ENCODE peak calls at places on chromosomes 3 and 15, in four cellular contexts. I, P, N and R are unnamed samples.

GRCh38 chr3:35305406-35305805 is 333.9 kb upstream of the ARPP21 start:
- DNase-seq in I (no peak), P (no peak), N (no peak), R (no peak)

GRCh38 chr3:54322354-54322753 is 200.0 kb downstream of the CACNA2D3 start:
- DNase-seq in I (no peak), P (no peak), N (no peak), R (no peak)

GRCh38 chr3:45753095-45753494 is 43.2 kb downstream of the SLC6A20 start:
- DNase-seq in I (no peak), P (no peak), N (no peak), R (no peak)

GRCh38 chr15:60548101-60548500 is 69.2 kb upstream of the ICE2 start:
- DNase-seq in I (no peak), P (no peak), N (no peak), R (no peak)

GRCh38 chr3:31263897-31264296 is 268.8 kb upstream of the STT3B start:
- DNase-seq in I (no peak), P (no peak), N (no peak), R (no peak)

GRCh38 chr3:55756976-55757375 is 269.9 kb upstream of the WNT5A start:
- DNase-seq in I (no peak), P (no peak), N (no peak), R (no peak)

GRCh38 chr3:103083848-103084631 is 649.2 kb downstream of the ZPLD1 start:
- DNase-seq in I (no peak), P (no peak), N (no peak), R (no peak)

GRCh38 chr15:38398134-38398533 is 55.8 kb upstream of the FAM98B start:
- DNase-seq in I (peak), P (peak), N (no peak), R (peak)

GRCh38 chr15:101664303-101664913 is 12.2 kb upstream of the TM2D3 start:
- DNase-seq in I (peak), P (no peak), N (no peak), R (no peak)

GRCh38 chr3:38579146-38579545 is 70.3 kb downstream of the SCN5A start:
- DNase-seq in I (peak), P (no peak), N (no peak), R (no peak)

GRCh38 chr3:52225452-52226228 is at the start of gene TLR9:
- DNase-seq in I (no peak), P (no peak), N (no peak), R (no peak)

GRCh38 chr3:171563298-171563697 is 103.1 kb upstream of the TNIK start:
- DNase-seq in I (no peak), P (no peak), N (no peak), R (no peak)

GRCh38 chr3:70824078-70824477 is 511.6 kb upstream of the MDFIC2 start:
- DNase-seq in I (peak), P (no peak), N (no peak), R (no peak)

GRCh38 chr3:148379763-148380162 is 317.9 kb upstream of the AGTR1 start:
- DNase-seq in I (peak), P (peak), N (no peak), R (peak)

GRCh38 chr3:175432338-175433025 is 573.3 kb downstream of the NAALADL2 start:
- DNase-seq in I (peak), P (no peak), N (no peak), R (no peak)

GRCh38 chr15:57667171-57667924 is 39.2 kb upstream of the POLR2M start:
- DNase-seq in I (peak), P (no peak), N (no peak), R (peak)

GRCh38 chr3:61569856-61570255 is 8.5 kb downstream of the PTPRG start:
- DNase-seq in I (no peak), P (no peak), N (no peak), R (no peak)

GRCh38 chr3:179533274-179533673 is 29.5 kb upstream of the ACTL6A start:
- DNase-seq in I (no peak), P (no peak), N (no peak), R (no peak)

GRCh38 chr3:24088782-24089181 is 143.7 kb downstream of the NR1D2 start:
- DNase-seq in I (peak), P (peak), N (no peak), R (no peak)

GRCh38 chr3:13600950-13601691 is 52.2 kb downstream of the FBLN2 start:
- DNase-seq in I (peak), P (peak), N (no peak), R (peak)

GRCh38 chr15:58401276-58401675 is 30.5 kb upstream of the LIPC start:
- DNase-seq in I (no peak), P (no peak), N (no peak), R (no peak)

GRCh38 chr15:31499236-31499952 is 172.8 kb downstream of the KLF13 start:
- DNase-seq in I (no peak), P (no peak), N (no peak), R (no peak)

GRCh38 chr3:84717894-84718293 is 240.9 kb upstream of the CADM2 start:
- DNase-seq in I (no peak), P (no peak), N (no peak), R (no peak)

GRCh38 chr15:60718661-60719069 is 239.7 kb upstream of the ICE2 start:
- DNase-seq in I (no peak), P (no peak), N (no peak), R (no peak)

GRCh38 chr15:62895905-62896316 is 146.6 kb upstream of the TPM1 start:
- DNase-seq in I (peak), P (no peak), N (no peak), R (peak)

GRCh38 chr15:64521726-64522164 is 61.4 kb downstream of the ZNF609 start:
- DNase-seq in I (peak), P (peak), N (no peak), R (no peak)

GRCh38 chr15:29105151-29105785 is 164.4 kb downstream of the NSMCE3 start:
- DNase-seq in I (no peak), P (no peak), N (no peak), R (no peak)

GRCh38 chr15:28901987-28902745 is 16.4 kb downstream of the APBA2 start:
- DNase-seq in I (no peak), P (no peak), N (no peak), R (no peak)

GRCh38 chr15:61195116-61196002 is 33.7 kb downstream of the RORA start:
- DNase-seq in I (peak), P (peak), N (no peak), R (no peak)

GRCh38 chr3:197750863-197751737 is 1.4 kb downstream of the FYTTD1 start:
- DNase-seq in I (peak), P (no peak), N (peak), R (no peak)

GRCh38 chr15:90729266-90729665 is 12.1 kb downstream of the BLM start:
- DNase-seq in I (no peak), P (no peak), N (no peak), R (no peak)

GRCh38 chr15:85750319-85750806 is 44.4 kb downstream of the KLHL25 start:
- DNase-seq in I (peak), P (no peak), N (peak), R (no peak)

GRCh38 chr3:10758304-10759037 is 57.6 kb upstream of the SLC6A11 start:
- DNase-seq in I (peak), P (peak), N (peak), R (peak)

GRCh38 chr15:52112203-52112750 is 298 bp downstream of the BCL2L10 start:
- DNase-seq in I (no peak), P (no peak), N (no peak), R (no peak)

GRCh38 chr3:57856675-57857074 is 100.6 kb downstream of the SLMAP start:
- DNase-seq in I (no peak), P (no peak), N (no peak), R (no peak)
- TF ChIP-seq CTCF in I (peak), P (no peak), N (no peak), R (no peak)

GRCh38 chr15:55589297-55589696 is 1.2 kb upstream of the PYGO1 start:
- DNase-seq in I (peak), P (no peak), N (no peak), R (no peak)

GRCh38 chr15:55588818-55589122 is 625 bp upstream of the PYGO1 start:
- DNase-seq in I (no peak), P (no peak), N (peak), R (no peak)

GRCh38 chr15:55587321-55588069 is 650 bp downstream of the PYGO1 start:
- DNase-seq in I (peak), P (no peak), N (no peak), R (no peak)

GRCh38 chr15:55586808-55587207 is 1.3 kb downstream of the PYGO1 start:
- DNase-seq in I (no peak), P (no peak), N (no peak), R (no peak)

DNA sequence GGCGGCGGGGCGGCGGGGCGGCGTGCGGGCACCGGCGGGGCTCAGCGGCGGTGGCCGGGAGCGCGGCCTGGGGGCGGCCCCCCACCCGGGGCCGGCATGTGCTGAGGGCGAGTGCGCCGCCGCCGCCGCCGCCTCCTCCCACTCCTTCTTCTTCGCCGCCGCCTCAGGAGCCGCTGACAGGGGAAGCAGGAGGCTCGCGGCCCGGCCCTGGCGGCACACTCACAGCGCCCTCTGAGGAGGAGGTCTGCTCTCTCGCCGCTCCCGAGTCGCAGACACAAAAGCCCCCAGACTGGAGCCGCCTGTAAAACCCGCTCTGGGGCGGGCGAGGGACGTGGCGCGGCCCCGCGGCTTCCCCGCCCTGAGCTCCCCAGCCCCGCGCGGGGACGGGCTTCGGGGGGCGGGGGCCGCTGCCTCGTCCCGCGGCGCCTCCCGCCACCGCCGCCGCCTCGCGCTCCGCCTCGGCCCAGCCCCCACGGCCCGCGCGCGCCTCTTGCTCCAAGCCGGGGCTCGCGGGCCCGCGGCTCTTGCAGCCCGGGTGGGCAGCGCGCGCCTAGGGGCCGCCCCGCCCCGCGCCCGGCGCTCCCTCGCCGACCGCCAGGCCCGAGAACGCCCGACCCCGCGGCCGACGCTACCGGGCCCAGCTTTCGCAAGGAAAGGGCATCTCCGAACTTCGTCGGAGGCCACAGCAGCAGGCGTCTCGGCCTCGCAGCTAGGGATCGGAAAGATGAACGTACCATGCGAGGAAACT is at the start of gene PYGO1:
- DNase-seq in I (peak), P (no peak), N (peak), R (no peak)
- H3K4me3 ChIP-seq in I (peak), P (peak), N (peak), R (peak)

GRCh38 chr3:12495749-12496452 is 11.6 kb downstream of the TSEN2 start:
- DNase-seq in I (no peak), P (no peak), N (no peak), R (no peak)
- TF ChIP-seq CTCF in I (no peak), P (peak), N (no peak), R (no peak)

GRCh38 chr3:113441051-113441770 is at the start of gene CFAP44:
- DNase-seq in I (peak), P (no peak), N (peak), R (no peak)
- H3K4me3 ChIP-seq in I (peak), P (no peak), N (peak), R (peak)